ENCODE peak calls at places on chromosomes 4 and X, in seven cellular contexts. I is mammary epithelial cell, V is HCT116, N is WERI-Rb-1, P is left ventricle myocardium inferior, H is sigmoid colon, Y is GM06990. A is an unnamed sample.

GRCh38 chrX:121231566-121232358 is 184.4 kb downstream of the GLUD2 start:
- DNase-seq in I (no peak), V (no peak), N (no peak), P (no peak), H (no peak), Y (no peak), A (no peak)

GRCh38 chrX:13597928-13598327 is 28.5 kb downstream of the EGFL6 start:
- DNase-seq in I (no peak), V (no peak), N (no peak), P (no peak), H (no peak), Y (no peak), A (no peak)

GRCh38 chrX:63713510-63713909 is 71.5 kb downstream of the ARHGEF9 start:
- DNase-seq in I (no peak), V (no peak), N (no peak), P (peak), H (no peak), Y (no peak), A (no peak)

GRCh38 chr4:163474027-163474426 is 473 bp upstream of the TKTL2 start:
- DNase-seq in I (no peak), V (no peak), N (no peak), P (no peak), H (no peak), Y (no peak), A (no peak)

GRCh38 chrX:149877636-149878035 is 3.3 kb upstream of the MAGEA8 start:
- DNase-seq in I (peak), V (no peak), N (no peak), P (no peak), H (no peak), Y (no peak), A (peak)

GRCh38 chr4:48970471-48970921 is 15.6 kb upstream of the CWH43 start:
- DNase-seq in I (peak), V (peak), N (no peak), P (no peak), H (no peak), Y (no peak), A (peak)

GRCh38 chrX:71224098-71224708 is 1.2 kb downstream of the GJB1 start:
- DNase-seq in I (no peak), V (no peak), N (no peak), P (no peak), H (no peak), Y (no peak), A (no peak)

GRCh38 chr4:105147226-105148151 is 813 bp downstream of the TET2 start:
- DNase-seq in I (peak), V (no peak), N (peak), P (no peak), H (peak), Y (peak), A (peak)

GRCh38 chr4:3475041-3475712 is 12.1 kb downstream of the DOK7 start:
- DNase-seq in I (no peak), V (no peak), N (peak), P (no peak), H (no peak), Y (no peak), A (no peak)

GRCh38 chrX:19679787-19680186 is 164.5 kb upstream of the MAP3K15 start:
- DNase-seq in I (no peak), V (no peak), N (no peak), P (no peak), H (no peak), Y (no peak), A (no peak)

GRCh38 chrX:21996872-21997271 is 35.3 kb upstream of the PHEX start:
- DNase-seq in I (peak), V (no peak), N (no peak), P (no peak), H (no peak), Y (no peak), A (peak)

GRCh38 chr4:184163813-184164212 is 53.9 kb downstream of the ENPP6 start:
- DNase-seq in I (peak), V (no peak), N (peak), P (peak), H (no peak), Y (no peak), A (peak)

GRCh38 chrX:43718956-43719355 is 62.9 kb downstream of the MAOA start:
- DNase-seq in I (peak), V (no peak), N (no peak), P (no peak), H (no peak), Y (no peak), A (peak)

GRCh38 chr4:60589425-60589824 is 610.7 kb upstream of the ADGRL3 start:
- DNase-seq in I (no peak), V (no peak), N (no peak), P (no peak), H (no peak), Y (no peak), A (no peak)

GRCh38 chr4:92305148-92305877 is 1.5 kb downstream of the GRID2 start:
- DNase-seq in I (peak), V (peak), N (peak), P (peak), H (no peak), Y (no peak), A (peak)

GRCh38 chr4:40333921-40334352 is 1.2 kb upstream of the CHRNA9 start:
- DNase-seq in I (peak), V (peak), N (peak), P (no peak), H (no peak), Y (no peak), A (peak)

DNA sequence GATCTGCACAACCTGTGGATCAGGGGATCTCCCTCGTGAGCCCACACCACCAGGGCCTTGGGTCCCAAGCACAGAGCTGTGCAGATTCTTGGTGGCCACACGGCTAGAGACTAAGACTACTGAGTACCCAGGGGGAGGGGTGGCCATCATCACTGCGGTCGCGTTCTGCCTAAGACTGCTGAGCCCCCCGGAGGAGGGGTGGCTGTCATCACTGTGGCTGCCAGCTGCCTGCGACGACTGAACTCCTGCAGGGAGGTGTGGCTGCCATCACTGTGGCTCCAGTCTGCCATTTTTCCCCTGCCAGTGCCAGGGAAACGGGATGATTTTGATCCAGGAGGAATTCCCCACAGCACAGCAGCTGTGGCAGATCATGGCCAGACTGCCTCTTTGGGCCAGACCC is 141.7 kb upstream of the SPANXB1 start:
- DNase-seq in I (no peak), V (no peak), N (no peak), P (no peak), H (no peak), Y (no peak), A (no peak)
- TF ChIP-seq CTCF in I (no peak), V (no peak), N (no peak), P (no peak), H (no peak), Y (no peak), A (no peak)

GRCh38 chr4:114271031-114271430 is 291.6 kb upstream of the ARSJ start:
- DNase-seq in I (no peak), V (no peak), N (no peak), P (no peak), H (no peak), Y (no peak), A (peak)

GRCh38 chr4:114273246-114273645 is 293.8 kb upstream of the ARSJ start:
- DNase-seq in I (no peak), V (no peak), N (no peak), P (no peak), H (no peak), Y (no peak), A (no peak)

GRCh38 chr4:114267976-114268375 is 288.5 kb upstream of the ARSJ start:
- DNase-seq in I (no peak), V (no peak), N (no peak), P (no peak), H (no peak), Y (no peak), A (no peak)

GRCh38 chr4:114277690-114278089 is 298.2 kb upstream of the ARSJ start:
- DNase-seq in I (peak), V (no peak), N (no peak), P (no peak), H (no peak), Y (no peak), A (peak)

DNA sequence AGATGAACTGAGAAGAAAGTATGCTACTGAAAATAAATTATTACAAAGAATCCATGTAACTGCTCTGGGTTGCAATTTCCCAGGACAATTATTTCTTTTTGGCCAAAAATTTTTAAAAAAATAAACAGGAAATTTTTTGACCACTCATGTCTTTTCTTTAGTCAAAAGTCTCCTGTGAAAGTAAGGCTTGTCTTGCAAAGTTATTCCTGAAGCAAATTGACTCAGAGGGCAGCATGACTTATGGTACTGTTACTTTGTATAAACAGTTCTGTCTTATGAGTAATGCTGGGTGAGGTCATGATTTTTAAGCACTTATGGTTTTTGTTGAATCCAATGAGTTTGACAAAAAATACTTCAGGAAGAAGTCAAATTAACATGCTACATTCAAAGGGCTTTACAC is 292.8 kb upstream of the ARSJ start:
- DNase-seq in I (peak), V (peak), N (no peak), P (no peak), H (no peak), Y (no peak), A (peak)
- H3K4me3 ChIP-seq in I (no peak), V (no peak), N (no peak), P (no peak), H (no peak), Y (no peak), A (no peak)

GRCh38 chrX:98380556-98380955 is 1496.8 kb downstream of the RPA4 start:
- DNase-seq in I (no peak), V (no peak), N (no peak), P (no peak), H (no peak), Y (no peak), A (no peak)

GRCh38 chrX:98379134-98379533 is 1495.4 kb downstream of the RPA4 start:
- DNase-seq in I (no peak), V (no peak), N (no peak), P (no peak), H (no peak), Y (no peak), A (no peak)

GRCh38 chrX:98380106-98380505 is 1496.4 kb downstream of the RPA4 start:
- DNase-seq in I (no peak), V (no peak), N (no peak), P (no peak), H (no peak), Y (no peak), A (no peak)
- TF ChIP-seq CTCF in I (no peak), V (no peak), N (no peak), P (no peak), H (no peak), Y (no peak), A (no peak)

GRCh38 chr4:85825937-85826678 is 351.2 kb downstream of the ARHGAP24 start:
- DNase-seq in I (no peak), V (no peak), N (peak), P (no peak), H (no peak), Y (no peak), A (no peak)

GRCh38 chr4:85829276-85830051 is 354.5 kb downstream of the ARHGAP24 start:
- DNase-seq in I (peak), V (no peak), N (no peak), P (no peak), H (no peak), Y (no peak), A (peak)

GRCh38 chr4:85831647-85832046 is 356.7 kb downstream of the ARHGAP24 start:
- DNase-seq in I (no peak), V (no peak), N (no peak), P (no peak), H (no peak), Y (no peak), A (no peak)

GRCh38 chr4:85824166-85824945 is 349.4 kb downstream of the ARHGAP24 start:
- DNase-seq in I (peak), V (no peak), N (no peak), P (no peak), H (no peak), Y (no peak), A (no peak)

GRCh38 chr4:85828295-85828910 is 353.5 kb downstream of the ARHGAP24 start:
- DNase-seq in I (peak), V (no peak), N (no peak), P (no peak), H (no peak), Y (no peak), A (peak)
- H3K4me3 ChIP-seq in I (peak), V (no peak), N (peak), P (peak), H (no peak), Y (no peak), A (no peak)

DNA sequence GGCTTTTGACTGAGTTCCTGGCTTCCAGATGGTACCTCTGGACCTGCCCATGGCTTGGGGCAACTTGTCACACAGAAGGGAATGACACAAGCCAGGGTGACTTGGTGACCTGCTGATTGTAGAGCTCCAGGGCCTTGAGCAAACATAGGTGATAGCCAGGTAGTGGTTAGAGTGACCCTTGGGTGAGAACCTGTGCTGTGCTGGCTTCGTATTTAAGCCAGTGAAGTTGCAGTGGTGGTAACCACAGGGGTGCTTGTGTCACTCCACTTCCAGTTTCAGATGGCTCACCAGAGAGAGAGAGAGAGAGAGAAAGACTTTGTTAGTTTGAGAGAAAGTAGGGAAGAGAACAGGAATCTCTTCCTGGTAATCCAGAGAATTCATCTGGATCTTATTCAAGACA is 471.6 kb downstream of the ZIC3 start:
- DNase-seq in I (no peak), V (no peak), N (no peak), P (no peak), H (no peak), Y (no peak), A (no peak)
- TF ChIP-seq CTCF in I (no peak), V (no peak), N (no peak), P (no peak), H (no peak), Y (no peak), A (no peak)

GRCh38 chrX:46757593-46757992 is 1.3 kb downstream of the SLC9A7 start:
- DNase-seq in I (peak), V (no peak), N (no peak), P (no peak), H (no peak), Y (no peak), A (peak)
- H3K4me3 ChIP-seq in I (peak), V (peak), N (no peak), P (no peak), H (no peak), Y (peak), A (no peak)

GRCh38 chr4:136922066-136922465 is 610.2 kb downstream of the PCDH18 start:
- DNase-seq in I (no peak), V (no peak), N (no peak), P (no peak), H (no peak), Y (no peak), A (no peak)

GRCh38 chr4:136920092-136920491 is 612.2 kb downstream of the PCDH18 start:
- DNase-seq in I (no peak), V (no peak), N (no peak), P (no peak), H (no peak), Y (no peak), A (no peak)

GRCh38 chr4:136927172-136927571 is 605.1 kb downstream of the PCDH18 start:
- DNase-seq in I (peak), V (peak), N (no peak), P (no peak), H (no peak), Y (no peak), A (peak)

GRCh38 chr4:136928957-136929411 is 603.3 kb downstream of the PCDH18 start:
- DNase-seq in I (no peak), V (no peak), N (no peak), P (no peak), H (peak), Y (no peak), A (no peak)

GRCh38 chr4:136925203-136925602 is 607.1 kb downstream of the PCDH18 start:
- DNase-seq in I (no peak), V (no peak), N (no peak), P (no peak), H (no peak), Y (no peak), A (no peak)
- TF ChIP-seq CTCF in I (no peak), V (no peak), N (no peak), P (no peak), H (no peak), Y (no peak), A (no peak)

GRCh38 chr4:107991945-107992625 is 2.4 kb downstream of the HADH start:
- DNase-seq in I (no peak), V (no peak), N (no peak), P (no peak), H (no peak), Y (no peak), A (no peak)
- H3K4me3 ChIP-seq in I (no peak), V (no peak), N (peak), P (peak), H (no peak), Y (no peak), A (no peak)

DNA sequence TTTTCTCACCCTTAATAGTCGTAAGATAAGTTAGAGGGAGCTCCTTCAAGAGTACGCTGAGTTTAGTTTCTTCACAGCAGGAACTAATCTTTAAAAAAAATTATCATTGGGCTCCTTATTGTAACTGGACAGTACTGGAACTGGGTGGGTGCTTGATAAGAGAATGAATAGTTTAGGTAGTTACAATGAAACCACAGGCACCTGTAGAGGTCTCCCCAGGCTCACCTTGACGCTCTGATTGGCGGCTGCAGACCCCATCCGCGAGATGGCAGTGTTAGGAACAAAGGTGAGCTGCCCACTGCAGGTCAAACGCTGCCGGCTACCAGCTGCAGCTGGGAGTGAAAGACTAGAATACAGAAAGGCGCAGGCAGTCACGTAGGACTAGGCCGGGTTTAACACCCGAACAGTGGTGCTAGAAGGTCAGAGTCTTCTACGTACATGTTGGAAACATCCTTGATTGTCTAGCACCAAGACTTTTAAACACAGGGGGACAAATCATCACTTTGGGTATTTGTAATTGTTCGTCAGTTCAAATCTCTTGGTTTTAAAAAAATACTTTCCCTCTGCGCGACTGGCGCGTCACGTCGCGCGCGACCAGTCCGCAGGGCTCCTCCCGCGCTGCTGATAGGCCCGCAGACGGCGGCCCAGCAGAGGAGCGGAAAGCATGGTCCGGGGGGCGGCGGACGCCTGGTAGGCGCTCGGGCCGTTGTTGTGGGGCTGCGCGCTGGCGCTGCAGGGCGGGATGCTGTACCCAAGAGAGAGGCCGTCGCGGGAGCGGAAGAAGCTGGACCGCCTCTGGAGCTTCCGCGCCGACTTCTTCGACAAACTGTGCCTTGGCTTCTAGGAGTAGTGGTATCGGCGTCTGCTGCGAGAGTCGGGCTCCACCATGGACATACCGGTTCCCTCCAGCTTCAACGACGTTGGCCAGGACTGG is 45.6 kb downstream of the SMARCA5 start:
- DNase-seq in I (peak), V (no peak), N (peak), P (peak), H (peak), Y (peak), A (peak)
- TF ChIP-seq CTCF in I (peak), V (peak), N (peak), P (peak), H (peak), Y (peak), A (peak)

GRCh38 chr4:187887886-187888285 is 107.7 kb upstream of the ZFP42 start:
- DNase-seq in I (no peak), V (no peak), N (no peak), P (no peak), H (no peak), Y (no peak), A (no peak)

DNA sequence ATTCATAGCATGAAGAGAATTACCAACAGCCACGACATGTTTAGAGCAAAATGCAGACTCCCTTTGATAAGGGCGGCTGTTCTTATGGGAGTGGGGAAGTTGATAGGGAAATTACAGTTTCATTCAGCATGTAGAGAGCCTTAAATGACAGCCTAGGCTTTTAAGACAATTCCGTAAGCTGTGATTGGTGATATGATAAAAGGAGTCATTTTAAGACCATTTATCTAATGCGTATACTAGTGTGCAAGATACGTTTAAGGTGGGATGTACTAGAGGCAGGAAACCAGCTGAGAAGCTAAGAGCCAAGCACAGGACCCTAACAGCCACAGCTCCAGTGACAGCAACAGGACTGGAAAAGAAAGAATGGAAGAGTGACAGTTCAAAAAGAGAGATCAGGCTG is 102.2 kb upstream of the ZFP42 start:
- DNase-seq in I (no peak), V (no peak), N (no peak), P (no peak), H (no peak), Y (no peak), A (no peak)
- H3K4me3 ChIP-seq in I (no peak), V (no peak), N (no peak), P (no peak), H (no peak), Y (no peak), A (no peak)

A was measured in bronchial epithelial cell.